ENCODE peak calls at places on chromosomes 13 and 19, in five cellular contexts. K is thoracic aorta, R is Caco-2, M is breast epithelium, C is GM23248. X is an unnamed sample.

GRCh38 chr13:110280996-110281688 is 25.8 kb downstream of the COL4A1 start:
- DNase-seq in C (no peak), K (no peak), R (no peak), M (no peak), X (no peak)

GRCh38 chr13:40187836-40188591 is 478.4 kb downstream of the FOXO1 start:
- DNase-seq in M (no peak), C (peak; percentile 51), K (no peak), R (no peak), X (no peak)

GRCh38 chr13:101916758-101917474 is 464.4 kb downstream of the ITGBL1 start:
- DNase-seq in M (no peak), C (no peak), R (no peak), K (no peak), X (no peak)

GRCh38 chr13:75222031-75222430 is 259.9 kb downstream of the TBC1D4 start:
- DNase-seq in K (no peak), C (peak; percentile 74), R (no peak), M (no peak), X (no peak)

GRCh38 chr19:40921005-40921897 is 39.2 kb upstream of the CYP2A7 start:
- DNase-seq in K (no peak), C (peak; percentile 4), M (peak; percentile 53), R (peak; percentile 90), X (no peak)

GRCh38 chr19:51089786-51090185 is 7.1 kb upstream of the KLK14 start:
- DNase-seq in R (no peak), M (no peak), C (no peak), K (no peak), X (no peak)

GRCh38 chr19:11096210-11096841 is 7.1 kb downstream of the LDLR start:
- DNase-seq in M (no peak), K (no peak), R (no peak), C (peak; percentile 75), X (no peak)

GRCh38 chr19:2064788-2065524 is 13.9 kb upstream of the MKNK2 start:
- DNase-seq in C (peak; percentile 59), K (no peak), R (no peak), M (peak; percentile 59), X (peak; percentile 75)

GRCh38 chr13:21402586-21403307 is 56.4 kb downstream of the ZDHHC20 start:
- DNase-seq in K (no peak), R (no peak), M (no peak), C (peak; percentile 75), X (no peak)

GRCh38 chr19:2542341-2543069 is 66.6 kb downstream of the GADD45B start:
- DNase-seq in R (no peak), C (no peak), K (no peak), M (no peak), X (no peak)

GRCh38 chr19:29497686-29498436 is 27.9 kb upstream of the VSTM2B start:
- DNase-seq in M (no peak), K (no peak), R (no peak), C (no peak), X (peak; percentile 39)

GRCh38 chr19:45443462-45444317 is 20.0 kb upstream of the ERCC1 start:
- DNase-seq in C (peak; percentile 97), R (peak; percentile 99), K (peak; percentile 95), M (peak; percentile 99), X (peak; percentile 99)

GRCh38 chr13:38045278-38046048 is 175.9 kb upstream of the TRPC4 start:
- DNase-seq in C (peak; percentile 45), K (no peak), M (no peak), R (peak; percentile 47), X (no peak)

GRCh38 chr19:38718747-38719543 is 25.3 kb downstream of the CAPN12 start:
- DNase-seq in C (peak; percentile 40), K (no peak), R (no peak), M (no peak), X (no peak)

GRCh38 chr13:98825659-98826058 is 73.2 kb upstream of the SLC15A1 start:
- DNase-seq in R (no peak), C (no peak), K (no peak), M (no peak), X (no peak)

GRCh38 chr13:98033277-98034247 is 80.1 kb downstream of the IPO5 start:
- DNase-seq in C (peak; percentile 86), R (peak; percentile 61), M (no peak), K (no peak), X (no peak)

GRCh38 chr13:33453911-33454310 is 168.4 kb upstream of the STARD13 start:
- DNase-seq in R (no peak), K (no peak), C (no peak), M (no peak), X (no peak)

GRCh38 chr19:8831832-8832131 is 322 bp downstream of the ZNF558 start:
- DNase-seq in C (no peak), R (no peak), K (no peak), M (no peak), X (no peak)

GRCh38 chr13:66635526-66635925 is 594.6 kb downstream of the PCDH9 start:
- DNase-seq in K (no peak), M (no peak), R (no peak), C (peak; percentile 0), X (no peak)

GRCh38 chr19:17797397-17798201 is 2.7 kb downstream of the B3GNT3 start:
- DNase-seq in R (peak; percentile 48), K (no peak), C (peak; percentile 83), M (no peak), X (no peak)

GRCh38 chr19:52590728-52591127 is 20.6 kb downstream of the ZNF701 start:
- DNase-seq in K (no peak), M (no peak), C (no peak), R (no peak), X (no peak)

GRCh38 chr19:39130337-39131254 is 5.0 kb downstream of the PAK4 start:
- DNase-seq in K (no peak), R (no peak), C (no peak), M (no peak), X (no peak)

GRCh38 chr13:72782717-72783116 is 784 bp downstream of the PIBF1 start:
- DNase-seq in K (no peak), R (no peak), C (peak; percentile 45), M (no peak), X (no peak)

GRCh38 chr13:110173247-110173818 is 133.6 kb downstream of the COL4A1 start:
- DNase-seq in M (no peak), C (peak; percentile 18), K (no peak), R (no peak), X (no peak)

GRCh38 chr19:18208098-18208951 is 4.5 kb upstream of the RAB3A start:
- DNase-seq in R (peak; percentile 57), M (no peak), K (no peak), C (peak; percentile 95), X (no peak)

GRCh38 chr19:22608441-22608840 is 25.7 kb upstream of the ZNF492 start:
- DNase-seq in K (no peak), M (no peak), C (no peak), R (no peak), X (peak; percentile 38)

GRCh38 chr13:47816835-47817234 is 184.2 kb downstream of the SUCLA2 start:
- DNase-seq in K (no peak), R (no peak), M (no peak), C (no peak), X (no peak)

GRCh38 chr19:2014731-2015610 is 543 bp downstream of the BTBD2 start:
- DNase-seq in C (peak; percentile 67), M (no peak), R (peak; percentile 33), K (no peak), X (no peak)

DNA sequence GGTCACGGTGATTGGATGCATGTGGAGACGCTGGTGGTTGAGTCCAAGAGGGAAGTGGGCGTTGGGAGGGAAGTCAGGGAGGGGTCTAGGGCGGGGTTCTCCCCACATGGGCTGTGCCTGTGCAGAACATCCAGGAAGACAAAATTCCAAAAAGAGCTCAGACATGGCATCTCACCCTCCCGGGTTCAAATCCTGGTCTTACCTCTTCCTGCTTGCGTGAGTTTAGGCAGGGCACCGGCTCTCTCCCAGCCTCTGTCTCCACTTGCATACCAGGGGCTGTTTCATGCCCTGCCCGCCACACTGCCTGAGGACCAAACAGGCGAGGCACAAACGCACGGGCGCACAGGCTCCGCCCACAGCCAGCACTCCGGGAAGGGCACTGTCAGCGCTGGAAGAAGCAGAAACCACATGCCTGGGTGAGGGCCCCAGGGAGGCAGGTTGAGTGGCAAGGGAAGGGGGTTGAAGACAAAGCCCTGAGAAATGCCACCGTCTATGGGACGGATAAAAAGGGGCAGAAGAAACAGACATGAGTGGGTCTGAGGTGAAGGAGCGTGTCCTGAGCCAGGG is 123.6 kb upstream of the SOX1 start:
- DNase-seq in M (no peak), R (no peak), K (no peak), C (no peak), X (no peak)
- H3K9me3 ChIP-seq in M (no peaks in the 10 kb centered on the region), R (no peaks in the 10 kb centered on the region), K (no peaks in the 10 kb centered on the region), C (peaks cover 4% of the 10 kb centered on the region), X (no peaks in the 10 kb centered on the region)

DNA sequence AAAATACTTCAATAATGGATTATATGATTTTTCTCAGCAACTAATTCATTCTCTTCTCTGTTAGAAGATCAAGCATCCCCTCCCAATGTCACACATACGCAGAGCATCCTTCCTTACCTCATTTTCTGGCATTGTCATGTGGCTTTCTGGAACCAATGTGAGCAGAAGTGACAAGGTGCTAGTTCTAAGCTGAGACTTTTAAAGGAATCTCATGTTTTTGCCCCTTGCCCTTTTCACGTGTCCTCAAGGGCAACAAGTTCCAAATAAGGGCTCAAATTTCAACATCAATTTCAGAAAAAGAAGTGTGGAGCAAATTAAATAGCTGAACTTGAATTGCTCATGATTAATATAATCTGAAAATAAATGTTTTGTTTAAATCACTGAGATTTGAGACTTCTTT is 4.6 kb upstream of the PRR20A start:
- DNase-seq in R (no peak), M (no peak), K (no peak), C (no peak), X (no peak)
- H3K9me3 ChIP-seq in R (peaks cover 6% of the 10 kb centered on the region), M (no peaks in the 10 kb centered on the region), K (no peaks in the 10 kb centered on the region), C (no peaks in the 10 kb centered on the region), X (peaks cover 6% of the 10 kb centered on the region)

GRCh38 chr19:21574607-21575006 is 69.2 kb downstream of the ZNF429 start:
- DNase-seq in C (no peak), K (no peak), M (no peak), R (no peak), X (no peak)
- H3K9me3 ChIP-seq in C (no peaks in the 10 kb centered on the region), K (no peaks in the 10 kb centered on the region), M (no peaks in the 10 kb centered on the region), R (peaks cover 25% of the 10 kb centered on the region), X (peaks cover 37% of the 10 kb centered on the region)

DNA sequence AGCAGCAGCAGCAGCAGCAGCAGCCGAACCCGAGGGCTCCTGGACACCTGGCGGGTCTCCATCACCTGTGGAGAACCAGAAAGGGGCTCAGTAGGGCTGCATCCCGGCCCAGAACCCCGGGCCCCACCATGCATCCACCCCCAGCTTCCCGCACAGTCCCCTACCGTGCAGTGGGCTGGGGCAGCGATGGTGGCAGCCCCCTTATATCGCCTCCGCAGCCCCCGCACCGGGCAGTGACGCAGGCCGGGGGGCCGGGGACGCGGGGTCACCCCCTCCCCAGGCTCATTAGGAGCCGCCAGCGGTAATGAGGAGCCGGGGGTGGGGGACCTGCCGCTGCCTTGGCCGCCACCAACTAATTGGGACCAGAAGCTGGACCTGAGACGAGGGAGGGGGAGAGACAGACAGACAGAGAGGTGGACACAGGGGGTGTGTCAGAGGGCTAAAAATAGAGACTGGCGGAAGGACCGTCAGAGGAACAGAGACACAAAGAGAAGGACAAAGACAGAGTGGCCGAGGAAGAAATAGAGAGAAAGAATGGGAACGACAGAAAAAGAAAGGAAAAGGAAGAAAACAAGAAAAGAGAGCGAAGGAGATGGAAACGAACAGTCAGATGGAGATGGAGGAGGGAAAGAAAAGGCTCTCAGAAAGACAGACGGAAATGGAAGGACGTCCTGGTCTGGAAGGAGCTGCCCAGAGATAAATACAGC is at the start of gene PTH2:
- DNase-seq in C (no peak), K (no peak), R (no peak), M (no peak), X (peak; percentile 72)
- H3K9me3 ChIP-seq in C (no peaks in the 10 kb centered on the region), K (no peaks in the 10 kb centered on the region), R (no peaks in the 10 kb centered on the region), M (no peaks in the 10 kb centered on the region), X (no peaks in the 10 kb centered on the region)

GRCh38 chr19:57682226-57682766 is 519 bp downstream of the ZNF551 start:
- DNase-seq in K (no peak), C (no peak), M (no peak), R (no peak), X (no peak)
- H3K9me3 ChIP-seq in K (peaks cover 45% of the 10 kb centered on the region), C (no peaks in the 10 kb centered on the region), M (peaks cover 44% of the 10 kb centered on the region), R (peaks cover 28% of the 10 kb centered on the region), X (peaks cover 39% of the 10 kb centered on the region)

GRCh38 chr19:19674315-19674714 is 5.7 kb downstream of the ZNF101 start:
- DNase-seq in R (no peak), K (no peak), M (no peak), C (no peak), X (no peak)
- H3K9me3 ChIP-seq in R (peaks cover 19% of the 10 kb centered on the region), K (peaks cover 17% of the 10 kb centered on the region), M (peaks cover 10% of the 10 kb centered on the region), C (no peaks in the 10 kb centered on the region), X (no peaks in the 10 kb centered on the region)

X was measured in suprapubic skin.